ENCODE peak calls at places on chromosomes 3 and 15, in ten cellular contexts. One of them, this sample, is unnamed.

GRCh38 chr15:74696808-74697207 is 984 bp upstream of the EDC3 start:
- DNase-seq in stimulated activated CD8-positive, alpha-beta memory T cell treated with anti-CD3 and anti-CD28 coated beads, Interleukin-4, amount 100 ng/mL, for 24 hours: no peak
- DNase-seq in activated CD8-positive, alpha-beta memory T cell treated with anti-CD3 and anti-CD28 coated beads for 48 hours: no peak
- DNase-seq in HCEC 1CT: no peak
- DNase-seq in T-helper 17 cell: no peak
- DNase-seq in sigmoid colon: no peak
- DNase-seq in DMS53: no peak
- DNase-seq in fibroblast of mammary gland: no peak
- DNase-seq in adrenal gland: no peak
- DNase-seq in NCI-H345: no peak
- DNase-seq in this sample: no peak

GRCh38 chr3:15405448-15406050 is 21.8 kb downstream of the METTL6 start:
- DNase-seq in stimulated activated CD8-positive, alpha-beta memory T cell treated with anti-CD3 and anti-CD28 coated beads, Interleukin-4, amount 100 ng/mL, for 24 hours: no peak
- DNase-seq in HCEC 1CT: peak
- DNase-seq in DMS53: peak
- DNase-seq in sigmoid colon: no peak
- DNase-seq in adrenal gland: no peak
- DNase-seq in T-helper 17 cell: no peak
- DNase-seq in fibroblast of mammary gland: peak
- DNase-seq in activated CD8-positive, alpha-beta memory T cell treated with anti-CD3 and anti-CD28 coated beads for 48 hours: no peak
- DNase-seq in NCI-H345: peak
- DNase-seq in this sample: peak

GRCh38 chr15:96247631-96248305 is 82.7 kb upstream of the NR2F2 start:
- DNase-seq in HCEC 1CT: no peak
- DNase-seq in sigmoid colon: no peak
- DNase-seq in stimulated activated CD8-positive, alpha-beta memory T cell treated with anti-CD3 and anti-CD28 coated beads, Interleukin-4, amount 100 ng/mL, for 24 hours: no peak
- DNase-seq in adrenal gland: no peak
- DNase-seq in DMS53: no peak
- DNase-seq in T-helper 17 cell: no peak
- DNase-seq in activated CD8-positive, alpha-beta memory T cell treated with anti-CD3 and anti-CD28 coated beads for 48 hours: no peak
- DNase-seq in fibroblast of mammary gland: no peak
- DNase-seq in NCI-H345: peak
- DNase-seq in this sample: no peak

GRCh38 chr15:49242820-49243219 is 72.8 kb downstream of the GALK2 start:
- DNase-seq in activated CD8-positive, alpha-beta memory T cell treated with anti-CD3 and anti-CD28 coated beads for 48 hours: no peak
- DNase-seq in DMS53: no peak
- DNase-seq in stimulated activated CD8-positive, alpha-beta memory T cell treated with anti-CD3 and anti-CD28 coated beads, Interleukin-4, amount 100 ng/mL, for 24 hours: no peak
- DNase-seq in adrenal gland: peak
- DNase-seq in sigmoid colon: no peak
- DNase-seq in fibroblast of mammary gland: peak
- DNase-seq in HCEC 1CT: peak
- DNase-seq in T-helper 17 cell: no peak
- DNase-seq in NCI-H345: no peak
- DNase-seq in this sample: no peak

GRCh38 chr3:97821810-97822775 is at the start of gene CRYBG3:
- DNase-seq in HCEC 1CT: peak
- DNase-seq in T-helper 17 cell: peak
- DNase-seq in DMS53: peak
- DNase-seq in NCI-H345: peak
- DNase-seq in stimulated activated CD8-positive, alpha-beta memory T cell treated with anti-CD3 and anti-CD28 coated beads, Interleukin-4, amount 100 ng/mL, for 24 hours: peak
- DNase-seq in sigmoid colon: peak
- DNase-seq in adrenal gland: peak
- DNase-seq in activated CD8-positive, alpha-beta memory T cell treated with anti-CD3 and anti-CD28 coated beads for 48 hours: peak
- DNase-seq in fibroblast of mammary gland: peak
- DNase-seq in this sample: peak

GRCh38 chr3:5304789-5305680 is 117.5 kb downstream of the EDEM1 start:
- DNase-seq in fibroblast of mammary gland: peak
- DNase-seq in activated CD8-positive, alpha-beta memory T cell treated with anti-CD3 and anti-CD28 coated beads for 48 hours: no peak
- DNase-seq in stimulated activated CD8-positive, alpha-beta memory T cell treated with anti-CD3 and anti-CD28 coated beads, Interleukin-4, amount 100 ng/mL, for 24 hours: peak
- DNase-seq in NCI-H345: peak
- DNase-seq in adrenal gland: peak
- DNase-seq in HCEC 1CT: peak
- DNase-seq in sigmoid colon: no peak
- DNase-seq in DMS53: peak
- DNase-seq in T-helper 17 cell: no peak
- DNase-seq in this sample: peak

GRCh38 chr3:133532951-133533350 is 40.5 kb upstream of the CDV3 start:
- DNase-seq in T-helper 17 cell: no peak
- DNase-seq in adrenal gland: no peak
- DNase-seq in HCEC 1CT: peak
- DNase-seq in fibroblast of mammary gland: peak
- DNase-seq in NCI-H345: no peak
- DNase-seq in activated CD8-positive, alpha-beta memory T cell treated with anti-CD3 and anti-CD28 coated beads for 48 hours: no peak
- DNase-seq in DMS53: no peak
- DNase-seq in sigmoid colon: no peak
- DNase-seq in stimulated activated CD8-positive, alpha-beta memory T cell treated with anti-CD3 and anti-CD28 coated beads, Interleukin-4, amount 100 ng/mL, for 24 hours: no peak
- DNase-seq in this sample: no peak

GRCh38 chr15:89808160-89808870 is 6.3 kb downstream of the ANPEP start:
- DNase-seq in activated CD8-positive, alpha-beta memory T cell treated with anti-CD3 and anti-CD28 coated beads for 48 hours: no peak
- DNase-seq in T-helper 17 cell: no peak
- DNase-seq in fibroblast of mammary gland: no peak
- DNase-seq in NCI-H345: no peak
- DNase-seq in stimulated activated CD8-positive, alpha-beta memory T cell treated with anti-CD3 and anti-CD28 coated beads, Interleukin-4, amount 100 ng/mL, for 24 hours: no peak
- DNase-seq in sigmoid colon: no peak
- DNase-seq in adrenal gland: no peak
- DNase-seq in HCEC 1CT: no peak
- DNase-seq in DMS53: no peak
- DNase-seq in this sample: no peak

GRCh38 chr15:63599401-63600000 is 2.3 kb downstream of the FBXL22 start:
- DNase-seq in stimulated activated CD8-positive, alpha-beta memory T cell treated with anti-CD3 and anti-CD28 coated beads, Interleukin-4, amount 100 ng/mL, for 24 hours: peak
- DNase-seq in activated CD8-positive, alpha-beta memory T cell treated with anti-CD3 and anti-CD28 coated beads for 48 hours: no peak
- DNase-seq in fibroblast of mammary gland: peak
- DNase-seq in NCI-H345: no peak
- DNase-seq in DMS53: peak
- DNase-seq in HCEC 1CT: peak
- DNase-seq in adrenal gland: peak
- DNase-seq in T-helper 17 cell: no peak
- DNase-seq in sigmoid colon: peak
- DNase-seq in this sample: peak

GRCh38 chr3:61783993-61784718 is 222.8 kb downstream of the PTPRG start:
- DNase-seq in sigmoid colon: no peak
- DNase-seq in adrenal gland: peak
- DNase-seq in HCEC 1CT: peak
- DNase-seq in DMS53: no peak
- DNase-seq in NCI-H345: no peak
- DNase-seq in stimulated activated CD8-positive, alpha-beta memory T cell treated with anti-CD3 and anti-CD28 coated beads, Interleukin-4, amount 100 ng/mL, for 24 hours: no peak
- DNase-seq in fibroblast of mammary gland: peak
- DNase-seq in activated CD8-positive, alpha-beta memory T cell treated with anti-CD3 and anti-CD28 coated beads for 48 hours: no peak
- DNase-seq in T-helper 17 cell: no peak
- DNase-seq in this sample: no peak

GRCh38 chr3:159821148-159821547 is 167.5 kb upstream of the IL12A start:
- DNase-seq in NCI-H345: no peak
- DNase-seq in activated CD8-positive, alpha-beta memory T cell treated with anti-CD3 and anti-CD28 coated beads for 48 hours: no peak
- DNase-seq in DMS53: no peak
- DNase-seq in adrenal gland: no peak
- DNase-seq in T-helper 17 cell: no peak
- DNase-seq in fibroblast of mammary gland: no peak
- DNase-seq in HCEC 1CT: no peak
- DNase-seq in stimulated activated CD8-positive, alpha-beta memory T cell treated with anti-CD3 and anti-CD28 coated beads, Interleukin-4, amount 100 ng/mL, for 24 hours: no peak
- DNase-seq in sigmoid colon: no peak
- DNase-seq in this sample: no peak

GRCh38 chr3:185825639-185826481 is 1.0 kb upstream of the IGF2BP2 start:
- DNase-seq in activated CD8-positive, alpha-beta memory T cell treated with anti-CD3 and anti-CD28 coated beads for 48 hours: no peak
- DNase-seq in fibroblast of mammary gland: peak
- DNase-seq in HCEC 1CT: peak
- DNase-seq in adrenal gland: peak
- DNase-seq in NCI-H345: peak
- DNase-seq in T-helper 17 cell: peak
- DNase-seq in DMS53: peak
- DNase-seq in sigmoid colon: peak
- DNase-seq in stimulated activated CD8-positive, alpha-beta memory T cell treated with anti-CD3 and anti-CD28 coated beads, Interleukin-4, amount 100 ng/mL, for 24 hours: peak
- DNase-seq in this sample: peak